ENCODE peak calls at places on chromosomes 6 and 20, in six cellular contexts. X, U, Z, G, J and H are unnamed samples.

GRCh38 chr20:57991211-57991841 is 237.1 kb downstream of the ANKRD60 start:
- DNase-seq in G (peak), X (no peak), Z (no peak), J (peak), U (no peak), H (no peak)

GRCh38 chr6:92967352-92967751 is 452.0 kb downstream of the EPHA7 start:
- DNase-seq in Z (no peak), X (no peak), J (no peak), U (peak), G (no peak), H (no peak)

GRCh38 chr20:35618372-35619131 is 2.9 kb downstream of the SPAG4 start:
- DNase-seq in G (peak), X (peak), J (peak), Z (peak), U (peak), H (no peak)

GRCh38 chr6:37317312-37318038 is 36.3 kb upstream of the RNF8 start:
- DNase-seq in Z (no peak), U (no peak), X (no peak), J (no peak), G (no peak), H (no peak)

GRCh38 chr20:60058869-60059268 is 100.6 kb downstream of the CDH26 start:
- DNase-seq in G (no peak), X (no peak), J (no peak), Z (no peak), U (no peak), H (peak)

GRCh38 chr6:135577059-135577538 is 79.6 kb upstream of the AHI1 start:
- DNase-seq in X (no peak), J (no peak), G (no peak), Z (no peak), U (no peak), H (no peak)

GRCh38 chr6:72464791-72465691 is 156.8 kb upstream of the KCNQ5 start:
- DNase-seq in U (no peak), J (no peak), X (no peak), Z (no peak), G (peak), H (no peak)

GRCh38 chr20:62815066-62815991 is 1.5 kb upstream of the COL9A3 start:
- DNase-seq in U (peak), Z (peak), G (peak), X (no peak), J (no peak), H (no peak)

GRCh38 chr6:135537782-135538301 is 40.3 kb upstream of the AHI1 start:
- DNase-seq in J (peak), Z (no peak), G (peak), U (peak), X (no peak), H (no peak)

GRCh38 chr20:32972181-32973076 is 31.8 kb downstream of the SUN5 start:
- DNase-seq in X (no peak), G (no peak), U (peak), Z (peak), J (peak), H (peak)

GRCh38 chr20:56171087-56172012 is 77.2 kb upstream of the MC3R start:
- DNase-seq in Z (no peak), X (no peak), G (no peak), J (no peak), U (no peak), H (no peak)

GRCh38 chr20:62523473-62524203 is 47.8 kb upstream of the GATA5 start:
- DNase-seq in G (no peak), X (no peak), Z (peak), U (peak), J (peak), H (peak)

GRCh38 chr20:17875106-17875980 is 93.3 kb downstream of the SNX5 start:
- DNase-seq in X (no peak), U (no peak), Z (no peak), J (no peak), G (peak), H (no peak)

GRCh38 chr20:5216663-5217062 is 89.9 kb downstream of the CDS2 start:
- DNase-seq in G (no peak), X (no peak), U (peak), Z (no peak), J (no peak), H (no peak)

GRCh38 chr6:10481101-10481500 is 40.0 kb upstream of the GCNT2 start:
- DNase-seq in Z (no peak), U (no peak), X (no peak), J (no peak), G (no peak), H (no peak)

GRCh38 chr20:41774291-41774690 is 156.1 kb upstream of the CHD6 start:
- DNase-seq in U (no peak), X (no peak), G (no peak), Z (no peak), J (no peak), H (no peak)

GRCh38 chr6:14625173-14625895 is 507.8 kb downstream of the CD83 start:
- DNase-seq in Z (no peak), U (peak), X (no peak), G (no peak), J (no peak), H (no peak)